ENCODE peak calls at places on chromosome 17, in six cellular contexts. K, X, T, G, F and Y are unnamed samples.

GRCh38 chr17:16269658-16270057 is 52.6 kb downstream of the PIGL start:
- DNase-seq in X (no peak), T (no peak), G (no peak), K (peak; percentile 87), F (no peak), Y (peak; percentile 40)

GRCh38 chr17:37742762-37743611 is 1.9 kb downstream of the HNF1B start:
- DNase-seq in T (peak; percentile 64), G (peak; percentile 29), X (no peak), F (no peak), K (no peak), Y (peak; percentile 28)

GRCh38 chr17:7897773-7898172 is 9.2 kb downstream of the CHD3 start:
- DNase-seq in X (no peak), F (no peak), T (peak; percentile 16), G (no peak), K (peak; percentile 77), Y (peak; percentile 70)

GRCh38 chr17:75830168-75831031 is 13.8 kb downstream of the UNC13D start:
- DNase-seq in T (peak; percentile 95), X (peak; percentile 70), F (peak; percentile 65), G (peak; percentile 44), K (no peak), Y (no peak)

GRCh38 chr17:61285483-61286320 is 113.9 kb upstream of the TBX2 start:
- DNase-seq in F (no peak), K (peak; percentile 98), X (no peak), T (peak; percentile 52), G (no peak), Y (peak; percentile 97)

GRCh38 chr17:18198530-18198929 is 14.9 kb downstream of the ALKBH5 start:
- DNase-seq in X (no peak), F (no peak), T (no peak), G (no peak), K (no peak), Y (no peak)

GRCh38 chr17:31582151-31582907 is 190.9 kb downstream of the RAB11FIP4 start:
- DNase-seq in X (no peak), F (no peak), G (no peak), T (peak; percentile 28), K (peak; percentile 36), Y (peak; percentile 68)

GRCh38 chr17:81831957-81832607 is 1.0 kb downstream of the MCRIP1 start:
- DNase-seq in X (no peak), F (no peak), K (peak; percentile 41), T (no peak), G (no peak), Y (peak; percentile 41)

GRCh38 chr17:77821114-77821513 is 137.4 kb upstream of the TNRC6C start:
- DNase-seq in F (no peak), X (no peak), T (peak; percentile 74), G (no peak), K (no peak), Y (no peak)

GRCh38 chr17:35244345-35245195 is 1.7 kb downstream of the SLFN5 start:
- DNase-seq in K (peak; percentile 81), T (peak; percentile 39), G (no peak), F (peak; percentile 92), X (no peak), Y (peak; percentile 73)
- H2BK120ac ChIP-seq in K (peak overlapping the region; percentile 78), T (no peak overlapping the region), G (no peak overlapping the region), F (peak overlapping the region; percentile 78), X (no peak overlapping the region), Y (no peak overlapping the region)

DNA sequence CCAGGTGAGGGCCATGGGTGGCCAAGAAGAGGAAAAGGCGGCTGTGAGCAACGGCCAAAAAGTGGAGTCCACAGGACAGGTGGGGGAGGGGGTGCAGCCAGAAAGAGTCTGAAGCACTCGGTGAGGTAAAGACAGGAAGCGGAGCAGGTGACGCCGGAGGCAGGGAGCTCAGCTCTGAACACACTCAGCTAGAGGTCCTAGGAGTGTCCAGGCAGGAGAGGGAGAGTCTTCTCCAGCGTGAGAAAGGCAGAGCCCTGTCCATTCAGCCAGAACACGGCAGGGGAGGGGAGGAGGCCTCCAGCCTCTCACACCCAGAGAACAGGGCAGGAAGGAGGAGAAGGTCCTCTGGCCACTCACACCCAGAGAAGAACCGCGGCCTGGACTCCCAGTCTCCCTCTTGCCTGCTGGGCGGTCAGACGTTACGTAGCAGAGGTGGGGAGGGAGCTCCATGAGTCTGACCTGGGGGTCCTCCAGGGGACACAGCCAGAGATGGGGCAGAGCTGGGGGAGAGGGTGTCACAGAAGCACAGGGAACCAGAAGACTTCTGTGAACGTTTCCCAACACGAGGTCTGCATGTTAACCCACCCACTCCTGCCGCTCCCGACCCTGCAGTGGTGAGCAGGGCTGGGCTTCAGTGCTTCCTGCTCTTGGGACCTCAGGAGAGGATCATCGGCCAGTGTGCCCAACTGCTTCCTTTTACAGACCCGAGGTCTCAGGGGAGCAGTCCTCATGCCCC is 89.2 kb downstream of the ABR start:
- DNase-seq in T (no peak), G (no peak), K (no peak), X (no peak), F (no peak), Y (no peak)
- H3K14ac ChIP-seq in T (no peak overlapping the region), G (no peak overlapping the region), K (no peak overlapping the region), X (no peak overlapping the region), F (no peak overlapping the region), Y (no peak overlapping the region)

GRCh38 chr17:73318861-73319260 is 7.1 kb upstream of the CDC42EP4 start:
- DNase-seq in T (peak; percentile 22), G (no peak), X (no peak), F (no peak), K (no peak), Y (no peak)

GRCh38 chr17:73317554-73318426 is 6.0 kb upstream of the CDC42EP4 start:
- DNase-seq in T (peak; percentile 22), G (no peak), K (no peak), X (no peak), F (no peak), Y (no peak)

GRCh38 chr17:73320601-73321264 is 8.9 kb upstream of the CDC42EP4 start:
- DNase-seq in X (no peak), G (no peak), K (no peak), T (peak; percentile 27), F (no peak), Y (no peak)

GRCh38 chr17:73318427-73318813 is 6.6 kb upstream of the CDC42EP4 start:
- DNase-seq in G (no peak), F (no peak), T (no peak), K (no peak), X (no peak), Y (no peak)

DNA sequence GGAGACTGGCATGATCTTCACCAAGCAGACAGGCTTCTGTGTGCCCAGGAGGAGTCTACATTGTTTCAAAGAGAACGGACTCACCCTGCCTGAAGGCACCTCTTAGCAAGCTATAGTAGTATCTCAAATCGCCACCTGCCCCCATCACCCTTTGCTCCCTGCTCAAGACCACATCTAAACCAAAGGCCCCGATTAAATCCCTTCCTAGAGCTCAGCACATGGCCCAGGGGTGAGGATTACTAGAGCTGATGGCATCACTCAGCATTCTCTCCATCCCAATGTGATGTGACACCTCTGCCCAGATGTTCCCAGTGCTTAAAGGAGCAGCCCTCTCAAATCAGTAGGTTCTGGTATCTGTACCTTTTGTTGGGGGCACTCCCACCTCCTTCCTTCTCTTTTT is 8.0 kb upstream of the CDC42EP4 start:
- DNase-seq in X (no peak), T (no peak), G (no peak), F (peak; percentile 82), K (no peak), Y (no peak)
- H2AK5ac ChIP-seq in X (no peak overlapping the region), T (no peak overlapping the region), G (no peak overlapping the region), F (no peak overlapping the region), K (no peak overlapping the region), Y (no peak overlapping the region)

GRCh38 chr17:28950752-28951427 is 428 bp downstream of the PHF12 start:
- DNase-seq in K (no peak), G (no peak), T (no peak), F (no peak), X (no peak), Y (no peak)

GRCh38 chr17:28949185-28950016 is 1.9 kb downstream of the PHF12 start:
- DNase-seq in F (peak; percentile 69), X (no peak), K (no peak), G (peak; percentile 52), T (peak; percentile 72), Y (peak; percentile 77)

GRCh38 chr17:28948873-28949184 is 2.5 kb downstream of the PHF12 start:
- DNase-seq in X (no peak), G (peak; percentile 58), T (peak; percentile 74), F (no peak), K (peak; percentile 34), Y (no peak)

GRCh38 chr17:28951428-28951990 is at the start of gene PHF12:
- DNase-seq in F (peak; percentile 100), X (peak; percentile 100), G (peak; percentile 100), T (peak; percentile 100), K (peak; percentile 100), Y (peak; percentile 100)

DNA sequence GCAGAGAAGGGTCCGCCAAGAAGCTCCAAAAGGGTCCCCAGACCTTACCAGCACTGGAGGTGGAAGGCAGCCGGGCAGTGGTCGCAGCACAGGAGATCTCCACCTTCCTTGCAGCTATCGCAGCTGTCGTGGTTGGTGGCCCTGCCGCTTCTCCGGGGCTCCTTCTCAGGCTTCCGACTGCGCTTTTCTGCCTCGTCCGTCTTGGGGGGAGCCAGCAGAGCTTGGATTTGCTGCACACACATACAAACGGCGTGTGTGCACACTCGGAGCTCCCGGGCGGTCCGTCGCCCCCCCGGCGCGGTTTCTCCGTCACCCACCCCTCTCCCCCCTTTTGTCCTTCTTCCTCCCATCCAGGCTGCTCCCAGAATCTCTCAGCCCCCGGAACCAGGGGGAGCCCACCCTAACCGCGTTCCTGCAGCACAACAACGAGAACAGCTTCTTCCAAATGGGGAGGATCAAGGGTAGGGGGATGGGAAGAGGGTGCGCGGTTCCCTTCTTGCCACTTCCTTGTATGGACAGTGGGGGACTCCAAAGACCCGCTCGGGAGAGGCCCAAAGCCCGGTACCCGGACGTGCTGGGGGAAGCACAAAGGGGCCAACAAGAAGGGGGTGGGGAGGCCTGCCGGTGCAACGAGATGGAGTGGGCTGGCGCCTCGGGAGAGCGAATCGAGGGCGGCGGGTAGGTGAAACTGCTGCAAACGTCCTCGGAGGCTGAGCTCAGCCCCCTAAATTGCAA is 1.1 kb downstream of the PHF12 start:
- DNase-seq in X (no peak), T (peak; percentile 80), K (peak; percentile 39), F (no peak), G (peak; percentile 60), Y (peak; percentile 71)
- H2BK120ac ChIP-seq in X (no peak overlapping the region), T (no peak overlapping the region), K (peak overlapping the region; percentile 70), F (peak overlapping the region; percentile 56), G (peak overlapping the region; percentile 27), Y (peak overlapping the region; percentile 89)